ENCODE peak calls at places on chromosome 13, in six cellular contexts. One of them, this sample, is unnamed.
A peak's percentile ranks its signal among the peaks of the same experiment; 100 is the strongest.

GRCh38 chr13:50161052-50161451 is 145.8 kb downstream of the KCNRG start:
- DNase-seq in HCT116: no peak
- DNase-seq in heart left ventricle: no peak
- DNase-seq in stomach: no peak
- DNase-seq in breast epithelium: no peak
- DNase-seq in body of pancreas: no peak
- DNase-seq in this sample: no peak

GRCh38 chr13:32456591-32456990 is 28.7 kb upstream of the N4BP2L1 start:
- DNase-seq in heart left ventricle: no peak
- DNase-seq in body of pancreas: no peak
- DNase-seq in breast epithelium: no peak
- DNase-seq in stomach: no peak
- DNase-seq in HCT116: no peak
- DNase-seq in this sample: no peak

GRCh38 chr13:65746522-65746921 is 1483.6 kb downstream of the PCDH9 start:
- DNase-seq in heart left ventricle: no peak
- DNase-seq in HCT116: no peak
- DNase-seq in breast epithelium: no peak
- DNase-seq in body of pancreas: no peak
- DNase-seq in stomach: no peak
- DNase-seq in this sample: no peak

GRCh38 chr13:68872338-68872737 is 1235.3 kb upstream of the ATXN8OS start:
- DNase-seq in heart left ventricle: no peak
- DNase-seq in body of pancreas: no peak
- DNase-seq in breast epithelium: no peak
- DNase-seq in HCT116: no peak
- DNase-seq in stomach: no peak
- DNase-seq in this sample: no peak

GRCh38 chr13:24747248-24748151 is 16.5 kb upstream of the RNF17 start:
- DNase-seq in HCT116: no peak
- DNase-seq in body of pancreas: no peak
- DNase-seq in breast epithelium: no peak
- DNase-seq in heart left ventricle: no peak
- DNase-seq in stomach: no peak
- DNase-seq in this sample: no peak

GRCh38 chr13:79659161-79659560 is 178.2 kb downstream of the NDFIP2 start:
- DNase-seq in HCT116: no peak
- DNase-seq in stomach: no peak
- DNase-seq in breast epithelium: no peak
- DNase-seq in body of pancreas: no peak
- DNase-seq in heart left ventricle: peak; percentile 47
- DNase-seq in this sample: no peak

GRCh38 chr13:81487151-81487550 is 1146.2 kb upstream of the SPRY2 start:
- DNase-seq in HCT116: peak; percentile 35
- DNase-seq in heart left ventricle: no peak
- DNase-seq in breast epithelium: no peak
- DNase-seq in body of pancreas: peak; percentile 19
- DNase-seq in stomach: no peak
- DNase-seq in this sample: no peak

GRCh38 chr13:93672996-93673395 is 446.4 kb downstream of the GPC6 start:
- DNase-seq in body of pancreas: no peak
- DNase-seq in heart left ventricle: no peak
- DNase-seq in stomach: no peak
- DNase-seq in breast epithelium: no peak
- DNase-seq in HCT116: no peak
- DNase-seq in this sample: no peak

GRCh38 chr13:52696566-52696965 is 43.1 kb downstream of the CNMD start:
- DNase-seq in heart left ventricle: no peak
- DNase-seq in HCT116: no peak
- DNase-seq in breast epithelium: no peak
- DNase-seq in body of pancreas: no peak
- DNase-seq in stomach: no peak
- DNase-seq in this sample: no peak

GRCh38 chr13:99996177-99996705 is 14.7 kb downstream of the ZIC2 start:
- DNase-seq in stomach: no peak
- DNase-seq in heart left ventricle: no peak
- DNase-seq in breast epithelium: no peak
- DNase-seq in body of pancreas: no peak
- DNase-seq in HCT116: no peak
- DNase-seq in this sample: no peak

GRCh38 chr13:105340061-105340606 is 1195.3 kb downstream of the EFNB2 start:
- DNase-seq in body of pancreas: no peak
- DNase-seq in heart left ventricle: no peak
- DNase-seq in stomach: no peak
- DNase-seq in breast epithelium: no peak
- DNase-seq in HCT116: no peak
- DNase-seq in this sample: no peak

GRCh38 chr13:39956036-39956435 is 300.6 kb downstream of the COG6 start:
- DNase-seq in body of pancreas: no peak
- DNase-seq in heart left ventricle: no peak
- DNase-seq in stomach: no peak
- DNase-seq in breast epithelium: no peak
- DNase-seq in HCT116: no peak
- DNase-seq in this sample: no peak

GRCh38 chr13:79898996-79899395 is 418.0 kb downstream of the NDFIP2 start:
- DNase-seq in stomach: no peak
- DNase-seq in HCT116: no peak
- DNase-seq in heart left ventricle: no peak
- DNase-seq in breast epithelium: no peak
- DNase-seq in body of pancreas: no peak
- DNase-seq in this sample: no peak

GRCh38 chr13:111844222-111844671 is 222.7 kb upstream of the SOX1 start:
- DNase-seq in breast epithelium: no peak
- DNase-seq in stomach: no peak
- DNase-seq in body of pancreas: no peak
- DNase-seq in heart left ventricle: no peak
- DNase-seq in HCT116: no peak
- DNase-seq in this sample: no peak

GRCh38 chr13:79668353-79668752 is 187.4 kb downstream of the NDFIP2 start:
- DNase-seq in heart left ventricle: no peak
- DNase-seq in body of pancreas: no peak
- DNase-seq in breast epithelium: no peak
- DNase-seq in HCT116: no peak
- DNase-seq in stomach: no peak
- DNase-seq in this sample: no peak

GRCh38 chr13:62598708-62599107 is 1183.1 kb upstream of the PCDH20 start:
- DNase-seq in body of pancreas: no peak
- DNase-seq in HCT116: no peak
- DNase-seq in heart left ventricle: no peak
- DNase-seq in stomach: no peak
- DNase-seq in breast epithelium: no peak
- DNase-seq in this sample: no peak

GRCh38 chr13:70923863-70924752 is 815.9 kb upstream of the KLHL1 start:
- DNase-seq in breast epithelium: no peak
- DNase-seq in HCT116: no peak
- DNase-seq in body of pancreas: peak; percentile 11
- DNase-seq in stomach: no peak
- DNase-seq in heart left ventricle: no peak
- DNase-seq in this sample: peak; percentile 12

GRCh38 chr13:46211116-46211515 is 612 bp upstream of the LRRC63 start:
- DNase-seq in heart left ventricle: no peak
- DNase-seq in HCT116: no peak
- DNase-seq in body of pancreas: no peak
- DNase-seq in stomach: no peak
- DNase-seq in breast epithelium: no peak
- DNase-seq in this sample: no peak

GRCh38 chr13:19156013-19156825 is 25.4 kb downstream of the TUBA3C start:
- DNase-seq in breast epithelium: no peak
- DNase-seq in body of pancreas: no peak
- DNase-seq in stomach: no peak
- DNase-seq in HCT116: no peak
- DNase-seq in heart left ventricle: no peak
- DNase-seq in this sample: no peak

GRCh38 chr13:53260594-53260993 is 232.0 kb downstream of the OLFM4 start:
- DNase-seq in body of pancreas: no peak
- DNase-seq in heart left ventricle: no peak
- DNase-seq in stomach: no peak
- DNase-seq in HCT116: no peak
- DNase-seq in breast epithelium: no peak
- DNase-seq in this sample: no peak

GRCh38 chr13:113774177-113775107 is 15.4 kb downstream of the TMEM255B start:
- DNase-seq in heart left ventricle: no peak
- DNase-seq in body of pancreas: no peak
- DNase-seq in breast epithelium: no peak
- DNase-seq in stomach: peak; percentile 15
- DNase-seq in HCT116: no peak
- DNase-seq in this sample: no peak

GRCh38 chr13:97133955-97134354 is 88.2 kb upstream of the MBNL2 start:
- DNase-seq in HCT116: no peak
- DNase-seq in stomach: no peak
- DNase-seq in breast epithelium: no peak
- DNase-seq in heart left ventricle: no peak
- DNase-seq in body of pancreas: no peak
- DNase-seq in this sample: no peak

GRCh38 chr13:50227356-50227755 is 212.1 kb downstream of the KCNRG start:
- DNase-seq in breast epithelium: no peak
- DNase-seq in body of pancreas: no peak
- DNase-seq in heart left ventricle: no peak
- DNase-seq in HCT116: no peak
- DNase-seq in stomach: no peak
- DNase-seq in this sample: no peak

GRCh38 chr13:49740870-49741269 is 49.6 kb upstream of the EBPL start:
- DNase-seq in body of pancreas: no peak
- DNase-seq in HCT116: no peak
- DNase-seq in breast epithelium: no peak
- DNase-seq in stomach: no peak
- DNase-seq in heart left ventricle: no peak
- DNase-seq in this sample: no peak

GRCh38 chr13:65907656-65908441 is 1322.3 kb downstream of the PCDH9 start:
- DNase-seq in stomach: no peak
- DNase-seq in body of pancreas: no peak
- DNase-seq in HCT116: no peak
- DNase-seq in heart left ventricle: no peak
- DNase-seq in breast epithelium: no peak
- DNase-seq in this sample: no peak

GRCh38 chr13:33228645-33229445 is 56.7 kb downstream of the STARD13 start:
- DNase-seq in breast epithelium: no peak
- DNase-seq in stomach: no peak
- DNase-seq in heart left ventricle: no peak
- DNase-seq in body of pancreas: no peak
- DNase-seq in HCT116: peak; percentile 26
- DNase-seq in this sample: no peak

GRCh38 chr13:30805132-30805537 is 69.8 kb downstream of the ALOX5AP start:
- DNase-seq in stomach: no peak
- DNase-seq in heart left ventricle: no peak
- DNase-seq in HCT116: no peak
- DNase-seq in breast epithelium: no peak
- DNase-seq in body of pancreas: no peak
- DNase-seq in this sample: no peak

GRCh38 chr13:112712451-112712881 is 22.6 kb downstream of the ATP11A start:
- DNase-seq in body of pancreas: no peak
- DNase-seq in heart left ventricle: no peak
- DNase-seq in breast epithelium: no peak
- DNase-seq in stomach: no peak
- DNase-seq in HCT116: no peak
- DNase-seq in this sample: no peak

GRCh38 chr13:21344662-21345176 is 114.4 kb downstream of the ZDHHC20 start:
- DNase-seq in body of pancreas: no peak
- DNase-seq in stomach: no peak
- DNase-seq in HCT116: no peak
- DNase-seq in breast epithelium: no peak
- DNase-seq in heart left ventricle: no peak
- DNase-seq in this sample: no peak
- H3K4me3 ChIP-seq in body of pancreas: no peak overlapping the region
- H3K4me3 ChIP-seq in stomach: no peak overlapping the region
- H3K4me3 ChIP-seq in HCT116: no peak overlapping the region
- H3K4me3 ChIP-seq in breast epithelium: no peak overlapping the region
- H3K4me3 ChIP-seq in heart left ventricle: no peak overlapping the region
- H3K4me3 ChIP-seq in this sample: no peak overlapping the region

GRCh38 chr13:103297083-103297482 is 230.9 kb upstream of the SLC10A2 start:
- DNase-seq in HCT116: no peak
- DNase-seq in stomach: no peak
- DNase-seq in heart left ventricle: no peak
- DNase-seq in body of pancreas: no peak
- DNase-seq in breast epithelium: no peak
- DNase-seq in this sample: no peak
- H3K9me3 ChIP-seq in HCT116: peaks cover 5% of the 10 kb centered on the region
- H3K9me3 ChIP-seq in stomach: peaks cover 10% of the 10 kb centered on the region
- H3K9me3 ChIP-seq in heart left ventricle: peaks cover 11% of the 10 kb centered on the region
- H3K9me3 ChIP-seq in body of pancreas: no peaks in the 10 kb centered on the region
- H3K9me3 ChIP-seq in breast epithelium: peaks cover 6% of the 10 kb centered on the region
- H3K9me3 ChIP-seq in this sample: no peaks in the 10 kb centered on the region

GRCh38 chr13:98476538-98476966 is 100.4 kb downstream of the STK24 start:
- DNase-seq in body of pancreas: peak; percentile 63
- DNase-seq in heart left ventricle: no peak
- DNase-seq in stomach: peak; percentile 66
- DNase-seq in HCT116: peak; percentile 64
- DNase-seq in breast epithelium: no peak
- DNase-seq in this sample: no peak
- TF ChIP-seq POLR2A in body of pancreas: no peak
- TF ChIP-seq POLR2A in heart left ventricle: no peak
- TF ChIP-seq POLR2A in stomach: no peak
- TF ChIP-seq POLR2A in HCT116: no peak
- TF ChIP-seq POLR2A in breast epithelium: no peak
- TF ChIP-seq POLR2A in this sample: no peak

DNA sequence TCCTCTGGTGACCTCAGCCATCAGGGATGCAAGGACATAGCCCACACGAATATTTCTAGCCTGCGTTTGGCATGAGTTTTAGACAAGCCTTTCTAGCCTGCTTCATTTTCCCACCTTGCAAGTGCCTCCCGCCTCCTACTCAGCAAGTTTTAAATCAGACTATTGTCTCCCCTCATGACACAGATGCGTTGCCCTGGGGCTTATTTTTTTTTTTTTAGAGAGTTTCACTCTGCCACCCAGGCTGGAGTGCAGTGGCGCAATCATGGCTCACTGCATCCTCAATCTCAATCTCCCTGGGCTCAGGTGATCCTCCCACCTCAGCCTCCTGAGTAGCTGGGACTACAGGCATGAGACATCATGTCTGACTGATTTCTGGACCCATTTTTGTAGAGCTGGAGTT is 14.6 kb downstream of the GJB2 start:
- DNase-seq in HCT116: no peak
- DNase-seq in body of pancreas: no peak
- DNase-seq in heart left ventricle: no peak
- DNase-seq in breast epithelium: no peak
- DNase-seq in stomach: no peak
- DNase-seq in this sample: no peak
- H3K4me3 ChIP-seq in HCT116: no peak overlapping the region
- H3K4me3 ChIP-seq in body of pancreas: no peak overlapping the region
- H3K4me3 ChIP-seq in heart left ventricle: no peak overlapping the region
- H3K4me3 ChIP-seq in breast epithelium: no peak overlapping the region
- H3K4me3 ChIP-seq in stomach: no peak overlapping the region
- H3K4me3 ChIP-seq in this sample: no peak overlapping the region

DNA sequence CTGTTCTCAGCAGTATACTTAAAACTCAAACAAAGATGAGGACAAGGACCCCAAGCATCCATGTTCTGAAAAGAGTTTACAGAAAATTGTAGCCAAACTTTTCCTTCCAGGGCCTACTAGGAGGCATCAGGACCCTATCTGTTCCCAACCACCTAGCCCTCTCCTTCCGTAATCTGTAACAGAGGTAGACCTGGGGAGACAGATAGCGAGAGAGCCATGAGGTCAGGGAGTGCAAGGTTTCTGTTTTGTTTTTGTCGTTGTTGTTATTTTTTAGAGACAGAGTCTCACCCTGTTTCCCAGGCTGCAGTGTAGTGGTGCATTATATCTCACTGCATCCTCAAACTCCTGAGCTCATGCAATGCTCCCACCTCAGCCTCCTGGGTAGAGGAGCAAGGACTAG is 83.9 kb upstream of the POSTN start:
- DNase-seq in breast epithelium: no peak
- DNase-seq in heart left ventricle: no peak
- DNase-seq in HCT116: no peak
- DNase-seq in body of pancreas: no peak
- DNase-seq in stomach: no peak
- DNase-seq in this sample: no peak
- H3K9me3 ChIP-seq in breast epithelium: no peaks in the 10 kb centered on the region
- H3K9me3 ChIP-seq in heart left ventricle: no peaks in the 10 kb centered on the region
- H3K9me3 ChIP-seq in HCT116: peaks cover 34% of the 10 kb centered on the region
- H3K9me3 ChIP-seq in body of pancreas: no peaks in the 10 kb centered on the region
- H3K9me3 ChIP-seq in stomach: no peaks in the 10 kb centered on the region
- H3K9me3 ChIP-seq in this sample: no peaks in the 10 kb centered on the region